ENCODE peak calls at places on chromosomes 2 and 18, in nine cellular contexts. D is heart left ventricle, V is cardiac muscle cell, M is fibroblast of lung, J is hepatocyte, A is pancreas, B is colonic mucosa, I is uterus, F is ovary. Y is an unnamed sample. For H3K27me3 and H3K4me1, the result is how much of the 10 kb centered on the place peaks cover.

GRCh38 chr2:162063281-162063680 is 10.7 kb downstream of the DPP4 start:
- DNase-seq in D (no peak), V (no peak), M (no peak), J (no peak), A (no peak), B (no peak), I (no peak), F (no peak), Y (peak)

GRCh38 chr2:148998831-148999200 is 39.7 kb upstream of the LYPD6B start:
- DNase-seq in D (no peak), V (no peak), M (no peak), J (no peak), A (no peak), B (no peak), I (no peak), F (no peak), Y (no peak)

GRCh38 chr2:56682397-56682760 is 498.6 kb downstream of the CCDC85A start:
- DNase-seq in D (no peak), V (no peak), M (no peak), J (no peak), A (no peak), B (no peak), I (no peak), F (no peak), Y (no peak)

GRCh38 chr2:197209742-197210408 is 100.7 kb downstream of the ANKRD44 start:
- DNase-seq in D (no peak), V (no peak), M (no peak), J (peak), A (no peak), B (no peak), I (no peak), F (no peak), Y (peak)

GRCh38 chr2:160006466-160006865 is 55.9 kb downstream of the PLA2R1 start:
- DNase-seq in D (no peak), V (peak), M (no peak), J (peak), A (no peak), B (no peak), I (no peak), F (no peak), Y (no peak)

GRCh38 chr2:8538951-8539621 is 142.8 kb upstream of the ID2 start:
- DNase-seq in D (no peak), V (no peak), M (no peak), J (peak), A (no peak), B (peak), I (no peak), F (no peak), Y (no peak)

GRCh38 chr2:112912403-112912802 is 1.4 kb downstream of the IL37 start:
- DNase-seq in D (no peak), V (no peak), M (no peak), J (no peak), A (no peak), B (no peak), I (no peak), F (no peak), Y (no peak)

GRCh38 chr18:44790860-44791259 is 110.2 kb downstream of the SETBP1 start:
- DNase-seq in D (no peak), V (no peak), M (no peak), J (no peak), A (no peak), B (no peak), I (no peak), F (no peak), Y (no peak)

GRCh38 chr2:28321426-28321825 is 71.2 kb upstream of the FOSL2 start:
- DNase-seq in D (no peak), V (no peak), M (no peak), J (no peak), A (no peak), B (no peak), I (no peak), F (no peak), Y (no peak)

GRCh38 chr2:135219226-135219625 is 167.1 kb downstream of the RAB3GAP1 start:
- DNase-seq in D (no peak), V (no peak), M (no peak), J (no peak), A (no peak), B (no peak), I (no peak), F (no peak), Y (no peak)

GRCh38 chr2:122445003-122445402 is 689.6 kb downstream of the TSN start:
- DNase-seq in D (no peak), V (no peak), M (no peak), J (no peak), A (no peak), B (no peak), I (no peak), F (no peak), Y (no peak)

GRCh38 chr2:64145119-64145518 is 899 bp upstream of the PELI1 start:
- DNase-seq in D (no peak), V (no peak), M (no peak), J (no peak), A (no peak), B (no peak), I (no peak), F (no peak), Y (no peak)

GRCh38 chr2:202377308-202377736 is 1.2 kb downstream of the BMPR2 start:
- DNase-seq in D (peak), V (peak), M (no peak), J (peak), A (peak), B (peak), I (peak), F (peak), Y (peak)

GRCh38 chr2:161844845-161845244 is 220.6 kb downstream of the SLC4A10 start:
- DNase-seq in D (no peak), V (no peak), M (peak), J (peak), A (no peak), B (no peak), I (no peak), F (no peak), Y (no peak)

GRCh38 chr2:86789687-86790133 is 1.0 kb downstream of the CD8A start:
- DNase-seq in D (no peak), V (no peak), M (no peak), J (no peak), A (no peak), B (no peak), I (no peak), F (no peak), Y (no peak)

GRCh38 chr2:148981350-148981749 is 57.1 kb upstream of the LYPD6B start:
- DNase-seq in D (no peak), V (no peak), M (no peak), J (no peak), A (no peak), B (no peak), I (no peak), F (no peak), Y (no peak)

GRCh38 chr2:25483584-25484266 is 142.0 kb upstream of the DNMT3A start:
- DNase-seq in D (no peak), V (no peak), M (no peak), J (no peak), A (no peak), B (no peak), I (no peak), F (no peak), Y (no peak)

GRCh38 chr2:40371525-40372277 is 80.2 kb downstream of the SLC8A1 start:
- DNase-seq in D (peak), V (peak), M (peak), J (peak), A (no peak), B (peak), I (peak), F (no peak), Y (no peak)

GRCh38 chr2:8535821-8536685 is 145.8 kb upstream of the ID2 start:
- DNase-seq in D (peak), V (no peak), M (no peak), J (no peak), A (no peak), B (no peak), I (peak), F (no peak), Y (no peak)

GRCh38 chr2:199488772-199489400 is 31.1 kb upstream of the SATB2 start:
- DNase-seq in D (no peak), V (peak), M (peak), J (peak), A (peak), B (peak), I (no peak), F (no peak), Y (peak)

GRCh38 chr2:203097735-203098134 is 83.1 kb downstream of the NBEAL1 start:
- DNase-seq in D (no peak), V (no peak), M (no peak), J (peak), A (no peak), B (no peak), I (no peak), F (no peak), Y (peak)

GRCh38 chr2:2828774-2829368 is 497.8 kb upstream of the MYT1L start:
- DNase-seq in D (peak), V (no peak), M (no peak), J (no peak), A (no peak), B (peak), I (peak), F (no peak), Y (no peak)

GRCh38 chr2:239956818-239957261 is 68.3 kb downstream of the NDUFA10 start:
- DNase-seq in D (peak), V (no peak), M (no peak), J (no peak), A (no peak), B (no peak), I (no peak), F (peak), Y (no peak)

GRCh38 chr2:1769703-1770422 is 25.5 kb upstream of the PXDN start:
- DNase-seq in D (peak), V (peak), M (peak), J (peak), A (peak), B (peak), I (peak), F (peak), Y (peak)

GRCh38 chr2:11343626-11344341 is 652 bp downstream of the ROCK2 start:
- DNase-seq in D (peak), V (peak), M (no peak), J (peak), A (peak), B (peak), I (peak), F (peak), Y (peak)

GRCh38 chr18:456361-456821 is 44.1 kb downstream of the COLEC12 start:
- DNase-seq in D (peak), V (no peak), M (peak), J (peak), A (no peak), B (no peak), I (peak), F (no peak), Y (no peak)

GRCh38 chr2:199070550-199070949 is 387.2 kb downstream of the SATB2 start:
- DNase-seq in D (no peak), V (no peak), M (no peak), J (no peak), A (no peak), B (no peak), I (no peak), F (no peak), Y (peak)

GRCh38 chr2:55223958-55224760 is 7.9 kb downstream of the CLHC1 start:
- DNase-seq in D (no peak), V (no peak), M (no peak), J (no peak), A (peak), B (no peak), I (no peak), F (peak), Y (no peak)

GRCh38 chr18:25669741-25670140 is 317.8 kb upstream of the ZNF521 start:
- DNase-seq in D (no peak), V (no peak), M (peak), J (no peak), A (no peak), B (no peak), I (no peak), F (no peak), Y (no peak)

GRCh38 chr2:224398289-224398688 is 3.6 kb downstream of the FAM124B start:
- DNase-seq in D (no peak), V (no peak), M (no peak), J (no peak), A (no peak), B (no peak), I (no peak), F (no peak), Y (no peak)

GRCh38 chr2:224389317-224389716 is 12.6 kb downstream of the FAM124B start:
- DNase-seq in D (no peak), V (no peak), M (no peak), J (no peak), A (no peak), B (no peak), I (no peak), F (no peak), Y (no peak)

GRCh38 chr2:224392545-224392944 is 9.4 kb downstream of the FAM124B start:
- DNase-seq in D (no peak), V (no peak), M (no peak), J (no peak), A (no peak), B (no peak), I (no peak), F (no peak), Y (no peak)

GRCh38 chr2:224395646-224396390 is 6.1 kb downstream of the FAM124B start:
- DNase-seq in D (no peak), V (no peak), M (no peak), J (no peak), A (no peak), B (no peak), I (no peak), F (no peak), Y (no peak)

GRCh38 chr2:224393145-224393544 is 8.8 kb downstream of the FAM124B start:
- DNase-seq in D (no peak), V (no peak), M (no peak), J (no peak), A (no peak), B (no peak), I (no peak), F (no peak), Y (no peak)
- H3K27me3 ChIP-seq in D (under half), V (under half), M (under half), J (under half), A (under half), B (under half), I (under half), F (under half), Y (under half)

GRCh38 chr2:98474979-98475632 is 30.4 kb downstream of the INPP4A start:
- DNase-seq in D (no peak), V (peak), M (no peak), J (no peak), A (no peak), B (no peak), I (no peak), F (no peak), Y (no peak)

GRCh38 chr2:98472132-98472650 is 27.5 kb downstream of the INPP4A start:
- DNase-seq in D (no peak), V (no peak), M (no peak), J (no peak), A (no peak), B (no peak), I (no peak), F (no peak), Y (no peak)

GRCh38 chr2:98472961-98473746 is 28.5 kb downstream of the INPP4A start:
- DNase-seq in D (no peak), V (no peak), M (no peak), J (no peak), A (no peak), B (no peak), I (no peak), F (no peak), Y (no peak)

GRCh38 chr2:98476192-98476868 is 31.7 kb downstream of the INPP4A start:
- DNase-seq in D (no peak), V (no peak), M (no peak), J (no peak), A (no peak), B (peak), I (no peak), F (no peak), Y (peak)

GRCh38 chr2:98473995-98474780 is 29.5 kb downstream of the INPP4A start:
- DNase-seq in D (no peak), V (no peak), M (no peak), J (no peak), A (no peak), B (no peak), I (no peak), F (no peak), Y (peak)
- H3K4me1 ChIP-seq in D (half or more), V (under half), M (under half), J (under half), A (under half), B (under half), I (under half), F (under half), Y (under half)

GRCh38 chr2:218745559-218746469 is 35.2 kb downstream of the TTLL4 start:
- DNase-seq in D (peak), V (no peak), M (peak), J (peak), A (peak), B (no peak), I (no peak), F (no peak), Y (no peak)
- H3K27ac ChIP-seq in D (peak), V (no peak), M (no peak), J (peak), A (peak), B (no peak), I (no peak), F (no peak), Y (no peak)

GRCh38 chr2:72576861-72577260 is 249.0 kb downstream of the EXOC6B start:
- DNase-seq in D (no peak), V (no peak), M (peak), J (no peak), A (no peak), B (no peak), I (no peak), F (no peak), Y (no peak)
- H3K27me3 ChIP-seq in D (under half), V (under half), M (under half), J (under half), A (under half), B (under half), I (under half), F (under half), Y (under half)

GRCh38 chr2:107025291-107025857 is 139.4 kb upstream of the ST6GAL2 start:
- DNase-seq in D (no peak), V (no peak), M (no peak), J (no peak), A (no peak), B (no peak), I (no peak), F (no peak), Y (no peak)
- H3K4me1 ChIP-seq in D (under half), V (under half), M (under half), J (under half), A (under half), B (under half), I (under half), F (under half), Y (under half)

DNA sequence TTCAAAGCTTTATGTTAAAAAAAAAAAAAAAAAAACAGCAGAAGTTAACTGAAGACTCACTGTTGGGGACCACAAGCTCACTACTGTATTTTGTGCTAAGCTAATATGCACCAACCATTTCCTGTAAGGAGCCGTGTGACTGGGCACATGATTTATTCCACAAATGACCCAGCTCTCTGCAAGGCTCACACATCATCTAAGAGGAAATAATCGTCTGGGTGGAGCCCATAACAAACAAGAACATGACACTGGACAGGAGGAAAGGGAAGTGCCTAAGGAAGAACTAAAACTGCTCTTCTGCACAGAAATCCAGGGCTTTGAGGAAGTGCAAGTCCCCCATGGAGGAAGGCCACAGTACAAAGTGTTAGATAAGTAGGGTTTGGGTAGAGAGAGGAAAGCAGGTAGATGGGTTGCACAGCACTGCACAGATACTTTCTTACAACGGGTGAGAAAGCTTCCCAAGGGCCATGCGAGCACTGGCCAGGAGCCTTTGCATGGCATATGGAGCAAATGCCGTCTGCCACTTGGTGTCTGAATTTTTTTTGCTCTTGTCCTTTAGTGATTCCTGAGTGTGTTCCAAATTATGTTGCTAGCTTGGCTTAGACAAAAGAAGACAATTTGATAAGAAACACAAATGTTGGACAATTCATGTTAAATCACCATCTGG is 24.5 kb downstream of the NFE2L2 start:
- DNase-seq in D (no peak), V (no peak), M (peak), J (peak), A (no peak), B (peak), I (no peak), F (no peak), Y (peak)
- H3K27ac ChIP-seq in D (peak), V (no peak), M (peak), J (peak), A (peak), B (peak), I (peak), F (no peak), Y (peak)

GRCh38 chr2:45166229-45166890 is 157.1 kb upstream of the SIX2 start:
- DNase-seq in D (no peak), V (no peak), M (no peak), J (no peak), A (no peak), B (no peak), I (no peak), F (no peak), Y (no peak)

GRCh38 chr2:45167885-45168284 is 158.6 kb upstream of the SIX2 start:
- DNase-seq in D (no peak), V (no peak), M (no peak), J (no peak), A (no peak), B (no peak), I (no peak), F (no peak), Y (no peak)

GRCh38 chr2:45162711-45163110 is 153.5 kb upstream of the SIX2 start:
- DNase-seq in D (no peak), V (no peak), M (no peak), J (no peak), A (no peak), B (no peak), I (no peak), F (no peak), Y (no peak)
- H3K27me3 ChIP-seq in D (half or more), V (half or more), M (under half), J (half or more), A (under half), B (under half), I (under half), F (under half), Y (under half)

GRCh38 chr18:76479351-76480238 is 15.4 kb downstream of the ZNF516 start:
- DNase-seq in D (no peak), V (no peak), M (no peak), J (no peak), A (no peak), B (no peak), I (no peak), F (no peak), Y (no peak)

GRCh38 chr18:76474824-76475223 is 20.2 kb downstream of the ZNF516 start:
- DNase-seq in D (no peak), V (no peak), M (no peak), J (no peak), A (no peak), B (no peak), I (no peak), F (no peak), Y (no peak)

GRCh38 chr18:76476665-76477561 is 18.1 kb downstream of the ZNF516 start:
- DNase-seq in D (no peak), V (no peak), M (peak), J (peak), A (no peak), B (peak), I (no peak), F (no peak), Y (peak)

GRCh38 chr18:76472811-76473210 is 22.2 kb downstream of the ZNF516 start:
- DNase-seq in D (no peak), V (no peak), M (no peak), J (no peak), A (no peak), B (no peak), I (no peak), F (no peak), Y (no peak)

GRCh38 chr18:76475450-76476203 is 19.4 kb downstream of the ZNF516 start:
- DNase-seq in D (no peak), V (no peak), M (no peak), J (no peak), A (no peak), B (no peak), I (no peak), F (no peak), Y (no peak)
- H3K4me1 ChIP-seq in D (under half), V (under half), M (under half), J (under half), A (under half), B (under half), I (under half), F (under half), Y (under half)

GRCh38 chr2:219161097-219161496 is 482 bp upstream of the NHEJ1 start:
- DNase-seq in D (no peak), V (no peak), M (no peak), J (no peak), A (no peak), B (no peak), I (no peak), F (no peak), Y (no peak)
- H3K27ac ChIP-seq in D (peak), V (no peak), M (peak), J (no peak), A (peak), B (peak), I (peak), F (no peak), Y (peak)

DNA sequence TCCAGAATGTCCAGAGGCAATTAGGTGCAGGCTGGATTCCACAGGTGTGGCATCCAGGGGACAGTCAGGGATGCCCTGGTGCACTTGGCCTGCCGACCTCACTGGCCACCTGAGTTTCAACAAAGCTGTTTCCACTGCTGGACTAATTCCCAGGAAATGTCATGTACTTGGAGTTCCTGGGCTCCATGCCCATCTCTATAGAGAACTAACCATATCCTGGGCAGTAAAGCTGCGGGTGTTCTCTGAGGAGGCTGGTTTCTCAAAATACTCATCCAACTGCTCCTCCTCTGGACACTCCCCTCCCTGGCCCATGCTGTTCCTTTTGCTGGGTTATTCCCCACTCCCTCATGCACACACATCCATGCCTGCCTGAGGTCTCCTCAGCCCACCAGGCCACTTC is 161.9 kb upstream of the SKOR2 start:
- DNase-seq in D (no peak), V (no peak), M (no peak), J (peak), A (peak), B (no peak), I (no peak), F (no peak), Y (no peak)
- H3K27me3 ChIP-seq in D (under half), V (under half), M (under half), J (under half), A (under half), B (under half), I (under half), F (under half), Y (under half)

Y was measured in small intestine.